ENCODE peak calls at places on chromosomes 5 and 9, in seven cellular contexts. F, N, T, G, S, X and R are unnamed samples.

GRCh38 chr5:10235350-10235749 is 14.3 kb downstream of the ATPSCKMT start:
- DNase-seq in F (peak; percentile 35), N (no peak), X (no peak), T (no peak), S (no peak), G (no peak), R (peak; percentile 32)

GRCh38 chr5:96752341-96753016 is 55.3 kb downstream of the ERAP1 start:
- DNase-seq in F (peak; percentile 69), T (peak; percentile 62), X (peak; percentile 71), S (peak; percentile 85), G (no peak), N (peak; percentile 58), R (peak; percentile 26)

GRCh38 chr5:159781626-159782157 is 134.6 kb upstream of the ADRA1B start:
- DNase-seq in X (no peak), S (no peak), N (no peak), G (no peak), T (peak; percentile 79), F (no peak), R (no peak)

GRCh38 chr5:105032917-105033316 is 1470.3 kb upstream of the NUDT12 start:
- DNase-seq in G (no peak), S (no peak), T (no peak), X (no peak), F (no peak), N (no peak), R (no peak)

GRCh38 chr5:158461240-158461854 is 602.4 kb upstream of the CLINT1 start:
- DNase-seq in N (no peak), G (no peak), T (no peak), S (no peak), X (no peak), F (no peak), R (peak; percentile 37)

GRCh38 chr5:42745426-42745825 is 11.2 kb upstream of the CCDC152 start:
- DNase-seq in X (no peak), S (peak; percentile 24), T (peak; percentile 8), G (no peak), N (peak; percentile 9), F (no peak), R (no peak)

GRCh38 chr9:116087751-116088194 is 65.8 kb upstream of the PAPPA start:
- DNase-seq in N (no peak), T (peak; percentile 70), F (peak; percentile 85), G (no peak), S (peak; percentile 85), X (no peak), R (peak; percentile 71)

GRCh38 chr9:121440265-121440664 is 59.4 kb downstream of the GGTA1 start:
- DNase-seq in G (no peak), X (no peak), N (no peak), T (peak; percentile 22), S (peak; percentile 68), F (peak; percentile 54), R (no peak)

GRCh38 chr5:131104169-131104775 is 60.8 kb downstream of the HINT1 start:
- DNase-seq in G (no peak), N (no peak), X (no peak), F (no peak), S (peak; percentile 6), T (peak; percentile 55), R (peak; percentile 2)

GRCh38 chr5:2685651-2686050 is 65.8 kb downstream of the IRX2 start:
- DNase-seq in N (no peak), S (no peak), T (peak; percentile 77), F (peak; percentile 0), G (no peak), X (no peak), R (no peak)

GRCh38 chr5:55172051-55172899 is 702 bp downstream of the CDC20B start:
- DNase-seq in S (peak; percentile 89), N (peak; percentile 28), F (peak; percentile 78), T (peak; percentile 91), X (peak; percentile 85), G (no peak), R (peak; percentile 84)

GRCh38 chr5:150208187-150209015 is 18.5 kb downstream of the SLC6A7 start:
- DNase-seq in F (peak; percentile 79), N (no peak), T (peak; percentile 85), S (no peak), G (no peak), X (no peak), R (peak; percentile 74)

GRCh38 chr5:158770506-158770905 is 329.2 kb downstream of the EBF1 start:
- DNase-seq in X (peak; percentile 13), T (peak; percentile 23), F (no peak), S (peak; percentile 28), N (no peak), G (no peak), R (no peak)

GRCh38 chr5:14357441-14357840 is 214.3 kb downstream of the TRIO start:
- DNase-seq in S (no peak), X (no peak), T (no peak), G (no peak), N (no peak), F (no peak), R (no peak)

GRCh38 chr9:13665418-13666066 is 386.1 kb upstream of the MPDZ start:
- DNase-seq in X (peak; percentile 6), S (peak; percentile 56), F (peak; percentile 24), T (no peak), N (no peak), G (no peak), R (no peak)

GRCh38 chr9:110058304-110058953 is 149.5 kb downstream of the C9orf152 start:
- DNase-seq in S (peak; percentile 69), N (peak; percentile 37), G (no peak), F (peak; percentile 52), T (peak; percentile 76), X (peak; percentile 75), R (no peak)

GRCh38 chr9:77899679-77900354 is 131.8 kb downstream of the GNAQ start:
- DNase-seq in G (no peak), F (peak; percentile 87), N (no peak), S (peak; percentile 84), X (no peak), T (peak; percentile 51), R (peak; percentile 56)

GRCh38 chr9:91832322-91832721 is 117.7 kb downstream of the ROR2 start:
- DNase-seq in G (no peak), F (no peak), N (no peak), T (no peak), S (no peak), X (no peak), R (no peak)

GRCh38 chr9:71465392-71465791 is 302.9 kb downstream of the CEMIP2 start:
- DNase-seq in N (no peak), S (no peak), G (no peak), T (no peak), X (no peak), F (no peak), R (no peak)

GRCh38 chr5:14870347-14871083 is 1.1 kb downstream of the ANKH start:
- DNase-seq in T (no peak), X (peak; percentile 61), F (no peak), N (no peak), S (no peak), G (no peak), R (no peak)

DNA sequence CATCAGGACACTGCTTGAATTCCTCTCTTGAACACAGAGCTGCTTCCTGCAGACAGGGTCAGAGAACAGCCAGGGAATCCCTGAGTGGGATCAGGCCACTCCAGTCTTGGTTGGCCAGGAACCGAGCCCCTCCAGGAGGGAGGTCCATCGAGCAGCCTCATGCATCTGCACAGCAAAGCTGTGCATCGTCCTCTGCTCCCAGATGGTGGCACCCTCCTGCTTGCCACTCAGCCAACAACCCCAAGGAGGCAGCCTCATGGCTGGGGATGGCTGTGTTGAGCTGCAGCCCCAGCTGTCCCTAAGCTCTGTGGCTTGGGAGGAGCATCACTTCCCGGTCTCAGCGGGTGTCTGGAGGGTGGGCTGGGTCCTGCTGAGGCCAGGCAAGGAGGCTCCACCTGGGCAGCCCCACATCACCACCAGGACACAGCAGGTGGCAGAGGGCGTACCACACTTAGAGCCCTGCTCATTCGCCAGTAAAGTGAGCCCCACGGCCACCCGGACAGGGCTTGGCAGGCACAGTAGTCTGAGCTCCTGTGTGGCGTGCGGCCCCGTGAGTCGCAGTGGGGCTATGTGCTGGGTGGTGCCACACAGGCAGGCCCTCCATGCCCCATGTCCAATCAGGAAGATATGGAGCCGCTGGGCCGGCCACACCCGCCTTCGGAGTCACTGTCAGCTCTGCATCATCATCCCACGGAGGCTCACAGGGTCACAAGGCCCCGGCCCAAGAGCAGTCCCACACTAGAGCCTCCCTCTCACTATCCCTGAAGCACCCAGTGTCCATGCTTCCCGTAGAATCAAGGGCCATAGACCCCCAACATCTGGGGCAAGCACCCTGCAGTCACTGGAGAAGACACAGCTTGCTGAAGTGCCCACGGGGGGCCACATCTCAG is 11.9 kb downstream of the LPCAT1 start:
- DNase-seq in T (peak; percentile 42), F (peak; percentile 55), X (peak; percentile 47), G (no peak), N (no peak), S (no peak), R (peak; percentile 92)
- TF ChIP-seq CTCF in T (peak; percentile 48), F (peak; percentile 37), X (peak; percentile 33), G (no peak), N (no peak), S (peak; percentile 49), R (peak; percentile 29)

GRCh38 chr5:179680014-179680779 is 637 bp downstream of the CBY3 start:
- DNase-seq in F (no peak), T (no peak), S (no peak), X (no peak), G (no peak), N (no peak), R (no peak)

GRCh38 chr5:179678238-179679013 is 2.4 kb downstream of the CBY3 start:
- DNase-seq in F (peak; percentile 93), G (peak; percentile 98), X (peak; percentile 98), S (peak; percentile 96), N (peak; percentile 90), T (peak; percentile 95), R (peak; percentile 99)

GRCh38 chr5:179680780-179681411 is at the start of gene CBY3:
- DNase-seq in F (peak; percentile 45), X (no peak), G (no peak), N (no peak), T (no peak), S (peak; percentile 19), R (no peak)

DNA sequence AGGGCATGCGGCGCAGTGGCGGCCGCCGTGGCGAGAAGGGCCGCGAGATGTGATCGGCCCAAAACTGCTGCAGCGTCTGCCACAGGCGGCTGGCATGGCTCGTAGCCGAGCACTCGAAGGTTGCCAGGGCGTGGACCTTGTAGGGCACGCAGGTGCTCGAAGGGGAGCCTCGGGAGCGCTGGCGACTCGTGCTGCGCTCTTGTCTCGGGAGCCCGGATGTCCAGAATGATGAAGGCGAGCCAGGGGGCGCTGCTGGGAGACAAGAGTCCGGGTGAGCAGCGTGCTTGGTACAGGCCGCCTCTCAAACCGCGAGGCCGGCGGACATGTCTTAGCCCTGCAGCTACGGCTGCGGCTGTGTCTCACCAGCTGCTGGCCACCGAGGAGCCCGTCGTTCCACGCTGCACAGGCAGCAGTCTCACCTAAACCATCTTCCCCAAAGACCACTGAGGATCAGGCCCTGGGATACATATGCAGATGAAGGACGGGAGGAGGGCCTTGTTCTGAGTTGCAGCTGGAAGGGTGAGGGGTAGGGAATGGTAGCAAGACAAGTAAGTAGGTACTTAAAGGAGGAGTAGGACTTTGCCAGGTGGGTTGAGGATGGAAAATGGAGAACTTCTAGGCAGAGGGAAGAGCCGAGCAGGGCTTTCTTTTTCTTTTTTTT is 1.7 kb downstream of the CBY3 start:
- DNase-seq in T (peak; percentile 69), N (peak; percentile 58), S (peak; percentile 83), X (peak; percentile 96), G (peak; percentile 89), F (peak; percentile 40), R (peak; percentile 68)
- TF ChIP-seq CTCF in T (peak; percentile 45), N (peak; percentile 42), S (peak; percentile 61), X (peak; percentile 70), G (peak; percentile 48), F (peak; percentile 27), R (peak; percentile 25)

GRCh38 chr5:61132559-61132958 is 29.7 kb downstream of the SMIM15 start:
- DNase-seq in T (no peak), G (no peak), N (no peak), X (no peak), F (peak; percentile 38), S (peak; percentile 62), R (no peak)
- TF ChIP-seq CTCF in T (no peak), G (no peak), N (no peak), X (no peak), F (no peak), S (no peak), R (no peak)

GRCh38 chr5:148998174-148998797 is 64.6 kb downstream of the SH3TC2 start:
- DNase-seq in G (no peak), N (peak; percentile 13), X (peak; percentile 48), S (peak; percentile 82), T (peak; percentile 86), F (peak; percentile 75), R (peak; percentile 83)
- TF ChIP-seq CTCF in G (peak; percentile 72), N (peak; percentile 72), X (peak; percentile 55), S (peak; percentile 68), T (peak; percentile 72), F (peak; percentile 73), R (peak; percentile 50)